ENCODE peak calls at places on chromosomes 3 and 15, in seven cellular contexts. One of them, this sample, is unnamed.

GRCh38 chr3:124792341-124793034 is 62.2 kb downstream of the UMPS start:
- DNase-seq in midbrain: no peak
- DNase-seq in SK-MEL-5: no peak
- DNase-seq in RPMI8226: no peak
- DNase-seq in naive B cell: no peak
- DNase-seq in G401: no peak
- DNase-seq in fibroblast of lung: peak; percentile 47
- DNase-seq in this sample: no peak

GRCh38 chr15:85551221-85551832 is 170.9 kb downstream of the AKAP13 start:
- DNase-seq in midbrain: no peak
- DNase-seq in G401: no peak
- DNase-seq in fibroblast of lung: no peak
- DNase-seq in SK-MEL-5: no peak
- DNase-seq in naive B cell: no peak
- DNase-seq in RPMI8226: no peak
- DNase-seq in this sample: no peak

GRCh38 chr3:27353221-27353620 is 16.0 kb downstream of the NEK10 start:
- DNase-seq in midbrain: no peak
- DNase-seq in SK-MEL-5: no peak
- DNase-seq in G401: no peak
- DNase-seq in naive B cell: no peak
- DNase-seq in RPMI8226: no peak
- DNase-seq in fibroblast of lung: peak; percentile 5
- DNase-seq in this sample: no peak

GRCh38 chr15:76987896-76988860 is 6.7 kb upstream of the PSTPIP1 start:
- DNase-seq in midbrain: no peak
- DNase-seq in SK-MEL-5: no peak
- DNase-seq in naive B cell: no peak
- DNase-seq in G401: no peak
- DNase-seq in RPMI8226: no peak
- DNase-seq in fibroblast of lung: no peak
- DNase-seq in this sample: no peak

GRCh38 chr3:147616998-147617619 is 207.9 kb downstream of the ZIC1 start:
- DNase-seq in naive B cell: no peak
- DNase-seq in RPMI8226: peak; percentile 42
- DNase-seq in G401: peak; percentile 72
- DNase-seq in SK-MEL-5: peak; percentile 61
- DNase-seq in midbrain: peak; percentile 51
- DNase-seq in fibroblast of lung: peak; percentile 3
- DNase-seq in this sample: peak; percentile 4

GRCh38 chr3:17937081-17937480 is 194.7 kb upstream of the TBC1D5 start:
- DNase-seq in SK-MEL-5: no peak
- DNase-seq in naive B cell: no peak
- DNase-seq in fibroblast of lung: no peak
- DNase-seq in midbrain: no peak
- DNase-seq in G401: no peak
- DNase-seq in RPMI8226: no peak
- DNase-seq in this sample: no peak

GRCh38 chr3:50515565-50516047 is 12.2 kb upstream of the CACNA2D2 start:
- DNase-seq in fibroblast of lung: no peak
- DNase-seq in G401: no peak
- DNase-seq in SK-MEL-5: no peak
- DNase-seq in midbrain: no peak
- DNase-seq in naive B cell: peak; percentile 41
- DNase-seq in RPMI8226: peak; percentile 50
- DNase-seq in this sample: no peak

GRCh38 chr3:175896655-175897054 is 1037.5 kb downstream of the NAALADL2 start:
- DNase-seq in naive B cell: no peak
- DNase-seq in midbrain: no peak
- DNase-seq in G401: no peak
- DNase-seq in RPMI8226: no peak
- DNase-seq in SK-MEL-5: no peak
- DNase-seq in fibroblast of lung: no peak
- DNase-seq in this sample: no peak

GRCh38 chr3:98966434-98966833 is 64.9 kb upstream of the DCBLD2 start:
- DNase-seq in naive B cell: no peak
- DNase-seq in midbrain: no peak
- DNase-seq in RPMI8226: no peak
- DNase-seq in G401: no peak
- DNase-seq in SK-MEL-5: no peak
- DNase-seq in fibroblast of lung: no peak
- DNase-seq in this sample: no peak

GRCh38 chr15:56126409-56126808 is 117.3 kb downstream of the RFX7 start:
- DNase-seq in RPMI8226: no peak
- DNase-seq in naive B cell: no peak
- DNase-seq in midbrain: no peak
- DNase-seq in fibroblast of lung: no peak
- DNase-seq in G401: no peak
- DNase-seq in SK-MEL-5: no peak
- DNase-seq in this sample: no peak

GRCh38 chr15:81400640-81401236 is 26.7 kb upstream of the TMC3 start:
- DNase-seq in G401: peak; percentile 78
- DNase-seq in midbrain: peak; percentile 20
- DNase-seq in fibroblast of lung: peak; percentile 46
- DNase-seq in RPMI8226: peak; percentile 52
- DNase-seq in SK-MEL-5: peak; percentile 71
- DNase-seq in naive B cell: peak; percentile 33
- DNase-seq in this sample: peak; percentile 63

GRCh38 chr15:31392761-31393401 is 66.2 kb downstream of the KLF13 start:
- DNase-seq in RPMI8226: no peak
- DNase-seq in naive B cell: peak; percentile 12
- DNase-seq in SK-MEL-5: no peak
- DNase-seq in midbrain: no peak
- DNase-seq in fibroblast of lung: no peak
- DNase-seq in G401: peak; percentile 60
- DNase-seq in this sample: no peak

GRCh38 chr3:156819842-156820686 is 6.1 kb upstream of the LEKR1 start:
- DNase-seq in SK-MEL-5: no peak
- DNase-seq in midbrain: no peak
- DNase-seq in RPMI8226: no peak
- DNase-seq in G401: no peak
- DNase-seq in naive B cell: no peak
- DNase-seq in fibroblast of lung: peak; percentile 70
- DNase-seq in this sample: no peak

GRCh38 chr3:111143-112069 is 85.2 kb upstream of the CHL1 start:
- DNase-seq in midbrain: no peak
- DNase-seq in SK-MEL-5: no peak
- DNase-seq in fibroblast of lung: no peak
- DNase-seq in RPMI8226: peak; percentile 10
- DNase-seq in G401: no peak
- DNase-seq in naive B cell: no peak
- DNase-seq in this sample: no peak

GRCh38 chr3:101816215-101817149 is 32.8 kb upstream of the NFKBIZ start:
- DNase-seq in SK-MEL-5: no peak
- DNase-seq in fibroblast of lung: peak; percentile 42
- DNase-seq in RPMI8226: no peak
- DNase-seq in G401: no peak
- DNase-seq in naive B cell: no peak
- DNase-seq in midbrain: no peak
- DNase-seq in this sample: no peak

GRCh38 chr3:49867871-49868321 is 1.8 kb downstream of the CAMKV start:
- DNase-seq in midbrain: no peak
- DNase-seq in fibroblast of lung: peak; percentile 25
- DNase-seq in RPMI8226: peak; percentile 49
- DNase-seq in naive B cell: no peak
- DNase-seq in SK-MEL-5: no peak
- DNase-seq in G401: no peak
- DNase-seq in this sample: peak; percentile 63

GRCh38 chr15:26024241-26024640 is 161.1 kb upstream of the ATP10A start:
- DNase-seq in G401: no peak
- DNase-seq in naive B cell: no peak
- DNase-seq in fibroblast of lung: no peak
- DNase-seq in RPMI8226: no peak
- DNase-seq in midbrain: no peak
- DNase-seq in SK-MEL-5: no peak
- DNase-seq in this sample: no peak

GRCh38 chr15:75639191-75639708 is 774 bp downstream of the IMP3 start:
- DNase-seq in midbrain: no peak
- DNase-seq in G401: no peak
- DNase-seq in RPMI8226: no peak
- DNase-seq in SK-MEL-5: no peak
- DNase-seq in fibroblast of lung: peak; percentile 46
- DNase-seq in naive B cell: no peak
- DNase-seq in this sample: no peak

GRCh38 chr3:16511561-16512434 is 1.7 kb downstream of the RFTN1 start:
- DNase-seq in SK-MEL-5: no peak
- DNase-seq in midbrain: no peak
- DNase-seq in fibroblast of lung: peak; percentile 90
- DNase-seq in naive B cell: peak; percentile 93
- DNase-seq in G401: no peak
- DNase-seq in RPMI8226: no peak
- DNase-seq in this sample: peak; percentile 75

GRCh38 chr3:139309880-139310279 is 33.9 kb upstream of the MRPS22 start:
- DNase-seq in G401: no peak
- DNase-seq in RPMI8226: no peak
- DNase-seq in naive B cell: no peak
- DNase-seq in midbrain: no peak
- DNase-seq in fibroblast of lung: peak; percentile 69
- DNase-seq in SK-MEL-5: no peak
- DNase-seq in this sample: no peak

GRCh38 chr15:74438696-74439316 is 5.0 kb upstream of the SEMA7A start:
- DNase-seq in naive B cell: peak; percentile 73
- DNase-seq in midbrain: peak; percentile 89
- DNase-seq in RPMI8226: peak; percentile 94
- DNase-seq in SK-MEL-5: peak; percentile 84
- DNase-seq in G401: peak; percentile 93
- DNase-seq in fibroblast of lung: peak; percentile 69
- DNase-seq in this sample: peak; percentile 84

GRCh38 chr3:31532587-31533168 is at the start of gene STT3B:
- DNase-seq in RPMI8226: peak; percentile 87
- DNase-seq in midbrain: no peak
- DNase-seq in fibroblast of lung: peak; percentile 82
- DNase-seq in SK-MEL-5: peak; percentile 83
- DNase-seq in G401: no peak
- DNase-seq in naive B cell: no peak
- DNase-seq in this sample: peak; percentile 84

GRCh38 chr3:16873872-16874271 is 10.9 kb upstream of the PLCL2 start:
- DNase-seq in midbrain: no peak
- DNase-seq in G401: no peak
- DNase-seq in SK-MEL-5: peak; percentile 33
- DNase-seq in fibroblast of lung: no peak
- DNase-seq in RPMI8226: no peak
- DNase-seq in naive B cell: no peak
- DNase-seq in this sample: no peak

GRCh38 chr3:128194843-128195242 is 41.6 kb downstream of the EEFSEC start:
- DNase-seq in SK-MEL-5: no peak
- DNase-seq in midbrain: no peak
- DNase-seq in naive B cell: no peak
- DNase-seq in G401: no peak
- DNase-seq in fibroblast of lung: no peak
- DNase-seq in RPMI8226: no peak
- DNase-seq in this sample: no peak

GRCh38 chr3:157113832-157114505 is 46.0 kb downstream of the CCNL1 start:
- DNase-seq in G401: no peak
- DNase-seq in fibroblast of lung: no peak
- DNase-seq in RPMI8226: no peak
- DNase-seq in SK-MEL-5: peak; percentile 47
- DNase-seq in naive B cell: no peak
- DNase-seq in midbrain: no peak
- DNase-seq in this sample: no peak

GRCh38 chr3:194269610-194270145 is 81.5 kb downstream of the CPN2 start:
- DNase-seq in RPMI8226: no peak
- DNase-seq in naive B cell: no peak
- DNase-seq in midbrain: peak; percentile 39
- DNase-seq in G401: peak; percentile 17
- DNase-seq in fibroblast of lung: peak; percentile 85
- DNase-seq in SK-MEL-5: no peak
- DNase-seq in this sample: peak; percentile 80

GRCh38 chr3:29186982-29187718 is 93.7 kb upstream of the RBMS3 start:
- DNase-seq in midbrain: no peak
- DNase-seq in SK-MEL-5: no peak
- DNase-seq in G401: no peak
- DNase-seq in naive B cell: no peak
- DNase-seq in fibroblast of lung: peak; percentile 96
- DNase-seq in RPMI8226: no peak
- DNase-seq in this sample: no peak

GRCh38 chr3:47847801-47848518 is 45.0 kb downstream of the DHX30 start:
- DNase-seq in RPMI8226: no peak
- DNase-seq in SK-MEL-5: no peak
- DNase-seq in midbrain: no peak
- DNase-seq in naive B cell: no peak
- DNase-seq in fibroblast of lung: no peak
- DNase-seq in G401: no peak
- DNase-seq in this sample: no peak

GRCh38 chr15:83163032-83163431 is 44.6 kb downstream of the HDGFL3 start:
- DNase-seq in SK-MEL-5: peak; percentile 33
- DNase-seq in fibroblast of lung: no peak
- DNase-seq in RPMI8226: no peak
- DNase-seq in naive B cell: no peak
- DNase-seq in G401: no peak
- DNase-seq in midbrain: no peak
- DNase-seq in this sample: no peak

GRCh38 chr3:46844851-46845250 is 18.4 kb downstream of the MYL3 start:
- DNase-seq in naive B cell: no peak
- DNase-seq in midbrain: no peak
- DNase-seq in RPMI8226: no peak
- DNase-seq in fibroblast of lung: no peak
- DNase-seq in G401: no peak
- DNase-seq in SK-MEL-5: no peak
- DNase-seq in this sample: no peak

GRCh38 chr15:78878356-78878755 is 5.7 kb downstream of the MORF4L1 start:
- DNase-seq in G401: no peak
- DNase-seq in naive B cell: no peak
- DNase-seq in SK-MEL-5: no peak
- DNase-seq in midbrain: no peak
- DNase-seq in fibroblast of lung: peak; percentile 83
- DNase-seq in RPMI8226: no peak
- DNase-seq in this sample: no peak

GRCh38 chr3:141458937-141459510 is 27.8 kb upstream of the RASA2 start:
- DNase-seq in G401: no peak
- DNase-seq in RPMI8226: no peak
- DNase-seq in SK-MEL-5: no peak
- DNase-seq in naive B cell: no peak
- DNase-seq in fibroblast of lung: no peak
- DNase-seq in midbrain: no peak
- DNase-seq in this sample: no peak